ENCODE peak calls at places on chromosomes 12 and 14, in five cellular contexts. One of them, this sample, is unnamed.

GRCh38 chr12:53067993-53068770 is 11.0 kb downstream of the SPRYD3 start:
- DNase-seq in A549: no peak
- DNase-seq in AG04450: no peak
- DNase-seq in psoas muscle: no peak
- DNase-seq in left ventricle myocardium inferior: no peak
- DNase-seq in this sample: no peak

GRCh38 chr14:66311935-66312334 is 174.2 kb upstream of the CCDC196 start:
- DNase-seq in left ventricle myocardium inferior: no peak
- DNase-seq in AG04450: no peak
- DNase-seq in A549: no peak
- DNase-seq in psoas muscle: no peak
- DNase-seq in this sample: no peak

GRCh38 chr14:104187931-104188726 is 49.7 kb downstream of the KIF26A start:
- DNase-seq in psoas muscle: no peak
- DNase-seq in AG04450: no peak
- DNase-seq in A549: no peak
- DNase-seq in left ventricle myocardium inferior: no peak
- DNase-seq in this sample: no peak

GRCh38 chr12:53806689-53807088 is 54.9 kb upstream of the CISTR start:
- DNase-seq in psoas muscle: no peak
- DNase-seq in left ventricle myocardium inferior: no peak
- DNase-seq in AG04450: peak; percentile 37
- DNase-seq in A549: no peak
- DNase-seq in this sample: no peak

GRCh38 chr12:117140397-117141096 is 41.3 kb upstream of the TESC start:
- DNase-seq in left ventricle myocardium inferior: no peak
- DNase-seq in psoas muscle: peak; percentile 58
- DNase-seq in A549: peak; percentile 56
- DNase-seq in AG04450: no peak
- DNase-seq in this sample: no peak

GRCh38 chr12:19199322-19199721 is 69.8 kb downstream of the PLEKHA5 start:
- DNase-seq in left ventricle myocardium inferior: no peak
- DNase-seq in A549: no peak
- DNase-seq in psoas muscle: no peak
- DNase-seq in AG04450: no peak
- DNase-seq in this sample: no peak

GRCh38 chr12:62802981-62803380 is 132.0 kb downstream of the PPM1H start:
- DNase-seq in A549: no peak
- DNase-seq in psoas muscle: no peak
- DNase-seq in left ventricle myocardium inferior: no peak
- DNase-seq in AG04450: no peak
- DNase-seq in this sample: no peak

GRCh38 chr14:54669759-54670630 is 103.1 kb downstream of the SAMD4A start:
- DNase-seq in AG04450: peak; percentile 15
- DNase-seq in left ventricle myocardium inferior: no peak
- DNase-seq in A549: no peak
- DNase-seq in psoas muscle: peak; percentile 60
- DNase-seq in this sample: no peak

GRCh38 chr14:68687746-68688145 is 105.1 kb downstream of the ZFP36L1 start:
- DNase-seq in A549: peak; percentile 82
- DNase-seq in psoas muscle: no peak
- DNase-seq in left ventricle myocardium inferior: no peak
- DNase-seq in AG04450: no peak
- DNase-seq in this sample: no peak

GRCh38 chr12:47767197-47767724 is 5.8 kb upstream of the SLC48A1 start:
- DNase-seq in AG04450: no peak
- DNase-seq in psoas muscle: peak; percentile 64
- DNase-seq in left ventricle myocardium inferior: no peak
- DNase-seq in A549: peak; percentile 48
- DNase-seq in this sample: peak; percentile 57

GRCh38 chr14:96509457-96510090 is 7.4 kb downstream of the PAPOLA start:
- DNase-seq in AG04450: no peak
- DNase-seq in A549: no peak
- DNase-seq in left ventricle myocardium inferior: no peak
- DNase-seq in psoas muscle: no peak
- DNase-seq in this sample: no peak

GRCh38 chr12:49912345-49912744 is 8.6 kb upstream of the FAIM2 start:
- DNase-seq in A549: no peak
- DNase-seq in psoas muscle: peak; percentile 78
- DNase-seq in AG04450: no peak
- DNase-seq in left ventricle myocardium inferior: peak; percentile 60
- DNase-seq in this sample: no peak

GRCh38 chr12:4723226-4723625 is 3.0 kb downstream of the GALNT8 start:
- DNase-seq in A549: no peak
- DNase-seq in left ventricle myocardium inferior: no peak
- DNase-seq in psoas muscle: no peak
- DNase-seq in AG04450: no peak
- DNase-seq in this sample: no peak

GRCh38 chr12:6927379-6927991 is at the start of gene ATN1:
- DNase-seq in psoas muscle: peak; percentile 92
- DNase-seq in AG04450: peak; percentile 47
- DNase-seq in A549: peak; percentile 59
- DNase-seq in left ventricle myocardium inferior: peak; percentile 86
- DNase-seq in this sample: peak; percentile 86

GRCh38 chr14:67932708-67933107 is 113.1 kb downstream of the RAD51B start:
- DNase-seq in A549: no peak
- DNase-seq in AG04450: no peak
- DNase-seq in psoas muscle: no peak
- DNase-seq in left ventricle myocardium inferior: no peak
- DNase-seq in this sample: no peak

DNA sequence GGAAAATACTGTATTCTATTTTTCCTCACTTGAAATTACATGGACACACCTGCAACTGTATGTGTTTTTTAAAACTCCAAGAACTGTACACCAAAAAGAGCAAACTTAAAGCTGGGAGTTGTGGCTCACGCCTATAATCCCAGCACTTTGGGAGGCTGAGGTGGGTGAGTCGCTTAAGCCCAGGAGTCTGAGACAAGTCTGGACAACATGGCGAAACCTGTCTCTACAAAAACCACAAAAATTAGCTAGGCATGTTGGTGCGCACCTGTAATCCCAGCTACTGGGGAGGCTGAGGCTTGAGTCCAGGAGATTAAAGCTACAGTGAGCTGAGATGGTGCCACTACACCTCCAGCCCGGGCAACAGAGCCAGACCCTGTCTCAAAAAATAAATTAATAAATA is 95.9 kb downstream of the SINHCAF start:
- DNase-seq in left ventricle myocardium inferior: no peak
- DNase-seq in psoas muscle: no peak
- DNase-seq in A549: no peak
- DNase-seq in AG04450: no peak
- DNase-seq in this sample: no peak
- H3K4me3 ChIP-seq in left ventricle myocardium inferior: no peak overlapping the region
- H3K4me3 ChIP-seq in psoas muscle: no peak overlapping the region
- H3K4me3 ChIP-seq in A549: no peak overlapping the region
- H3K4me3 ChIP-seq in AG04450: no peak overlapping the region
- H3K4me3 ChIP-seq in this sample: no peak overlapping the region

DNA sequence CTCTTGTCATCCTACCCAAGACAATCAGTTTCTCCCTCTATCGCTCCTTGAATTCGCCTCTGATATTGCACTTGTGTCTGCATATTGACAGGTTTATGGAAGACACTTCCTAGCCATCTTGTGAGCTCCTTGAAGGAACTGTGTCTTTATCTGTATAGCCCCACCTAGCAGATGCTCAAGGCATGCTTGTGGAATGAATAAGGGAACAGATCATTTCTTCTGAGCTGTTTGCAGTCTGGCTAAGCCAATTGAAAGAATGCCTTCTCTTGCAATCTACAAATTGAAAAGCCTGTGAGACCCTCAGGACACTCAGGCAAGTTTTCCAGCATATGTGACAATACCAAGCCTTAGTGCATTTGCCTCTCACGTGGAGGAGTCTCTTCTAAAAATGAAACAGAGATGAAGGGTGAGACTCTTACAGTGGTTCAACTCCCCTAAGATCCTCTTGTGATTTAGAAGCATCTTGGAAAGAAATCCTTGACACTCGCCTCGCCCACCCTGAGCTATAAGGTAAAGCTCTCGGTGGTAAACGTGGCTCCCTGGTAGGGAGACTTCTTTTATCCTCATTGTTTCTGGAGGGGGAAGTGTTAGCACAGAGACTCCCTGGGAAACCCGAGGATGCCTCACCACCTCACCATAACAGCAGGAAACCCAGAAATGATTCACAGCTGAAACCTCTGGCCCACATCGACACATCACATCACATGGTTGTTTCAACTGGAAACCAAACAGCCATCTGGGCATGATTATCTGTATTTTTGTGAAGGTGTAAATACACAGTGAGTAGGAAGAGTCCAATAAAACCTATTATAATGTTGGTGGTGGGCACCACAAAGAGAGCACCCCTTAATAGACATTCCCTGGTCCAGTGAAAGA is 112.3 kb upstream of the BCL2L14 start:
- DNase-seq in A549: peak; percentile 42
- DNase-seq in AG04450: peak; percentile 78
- DNase-seq in psoas muscle: no peak
- DNase-seq in left ventricle myocardium inferior: no peak
- DNase-seq in this sample: no peak
- H3K27ac ChIP-seq in A549: no peak overlapping the region
- H3K27ac ChIP-seq in AG04450: peak overlapping the region; percentile 78
- H3K27ac ChIP-seq in psoas muscle: no peak overlapping the region
- H3K27ac ChIP-seq in left ventricle myocardium inferior: no peak overlapping the region
- H3K27ac ChIP-seq in this sample: no peak overlapping the region

DNA sequence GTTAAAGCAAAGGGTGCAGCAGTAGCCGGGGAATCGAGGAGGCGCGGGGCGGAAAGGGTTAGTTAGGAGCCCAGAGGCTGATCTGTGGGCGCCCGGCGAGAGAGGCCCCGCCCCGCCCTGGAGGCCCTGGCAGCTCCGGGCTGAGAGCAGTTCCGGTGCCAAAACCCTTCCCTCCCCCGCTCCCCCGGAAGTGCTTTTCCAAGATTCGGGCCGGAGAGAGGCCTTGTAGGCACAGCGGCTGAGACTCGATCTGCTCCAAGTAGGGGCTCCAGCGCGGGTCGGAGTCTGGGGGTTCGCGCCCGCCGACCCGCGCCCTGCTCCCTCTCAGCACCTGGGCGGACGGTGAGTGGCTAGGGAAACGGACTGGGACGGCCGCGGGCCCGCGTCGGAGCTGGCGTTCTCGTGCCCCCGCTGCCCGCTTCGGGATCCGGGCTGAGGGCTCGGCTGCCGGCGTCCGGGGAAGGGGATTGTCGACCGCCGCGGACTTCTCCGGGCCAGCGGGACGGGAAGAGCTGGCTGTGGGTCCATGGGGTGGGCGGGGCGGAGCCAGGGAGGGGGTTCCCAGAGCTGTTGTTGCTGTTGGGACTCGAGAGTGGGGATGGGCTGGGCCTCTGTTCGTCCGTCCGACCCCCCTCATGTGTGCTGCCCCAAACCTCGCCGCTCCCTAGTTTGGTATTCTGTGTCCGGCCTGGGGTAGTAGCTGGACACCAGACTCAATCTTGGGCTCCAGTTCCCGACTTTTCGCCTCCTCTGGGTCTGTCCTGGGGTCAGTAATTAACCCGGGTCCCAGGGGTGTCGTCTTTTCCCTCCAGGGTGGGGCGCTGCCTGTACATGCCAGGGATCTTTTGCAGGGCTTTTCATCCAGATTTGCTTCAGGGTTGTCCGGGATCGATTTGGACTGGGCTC is at the start of gene FRS2:
- DNase-seq in left ventricle myocardium inferior: peak; percentile 91
- DNase-seq in A549: peak; percentile 94
- DNase-seq in AG04450: peak; percentile 71
- DNase-seq in psoas muscle: peak; percentile 95
- DNase-seq in this sample: peak; percentile 93
- H3K4me3 ChIP-seq in left ventricle myocardium inferior: peak within 1 kb of the TSS; percentile 85
- H3K4me3 ChIP-seq in A549: peak within 1 kb of the TSS; percentile 92
- H3K4me3 ChIP-seq in AG04450: peak within 1 kb of the TSS; percentile 89
- H3K4me3 ChIP-seq in psoas muscle: peak within 1 kb of the TSS; percentile 71
- H3K4me3 ChIP-seq in this sample: peak within 1 kb of the TSS; percentile 98

GRCh38 chr12:13071305-13072280 is 27.4 kb downstream of the FAM234B start:
- DNase-seq in A549: no peak
- DNase-seq in left ventricle myocardium inferior: no peak
- DNase-seq in psoas muscle: no peak
- DNase-seq in AG04450: no peak
- DNase-seq in this sample: no peak
- H3K27ac ChIP-seq in A549: no peak overlapping the region
- H3K27ac ChIP-seq in left ventricle myocardium inferior: no peak overlapping the region
- H3K27ac ChIP-seq in psoas muscle: no peak overlapping the region
- H3K27ac ChIP-seq in AG04450: no peak overlapping the region
- H3K27ac ChIP-seq in this sample: no peak overlapping the region

GRCh38 chr12:124571556-124571955 is 4.1 kb upstream of the NCOR2 start:
- DNase-seq in left ventricle myocardium inferior: no peak
- DNase-seq in AG04450: no peak
- DNase-seq in psoas muscle: no peak
- DNase-seq in A549: no peak
- DNase-seq in this sample: no peak

GRCh38 chr12:124570810-124571209 is 3.4 kb upstream of the NCOR2 start:
- DNase-seq in AG04450: no peak
- DNase-seq in psoas muscle: no peak
- DNase-seq in left ventricle myocardium inferior: no peak
- DNase-seq in A549: no peak
- DNase-seq in this sample: no peak

GRCh38 chr12:124567673-124568373 is 411 bp upstream of the NCOR2 start:
- DNase-seq in A549: peak; percentile 84
- DNase-seq in AG04450: peak; percentile 92
- DNase-seq in left ventricle myocardium inferior: peak; percentile 97
- DNase-seq in psoas muscle: peak; percentile 96
- DNase-seq in this sample: peak; percentile 97

GRCh38 chr12:124568431-124569374 is 1.3 kb upstream of the NCOR2 start:
- DNase-seq in left ventricle myocardium inferior: peak; percentile 81
- DNase-seq in psoas muscle: peak; percentile 86
- DNase-seq in AG04450: peak; percentile 86
- DNase-seq in A549: no peak
- DNase-seq in this sample: peak; percentile 87

GRCh38 chr12:124569375-124570148 is 2.1 kb upstream of the NCOR2 start:
- DNase-seq in left ventricle myocardium inferior: no peak
- DNase-seq in AG04450: no peak
- DNase-seq in psoas muscle: no peak
- DNase-seq in A549: no peak
- DNase-seq in this sample: no peak
- H3K4me3 ChIP-seq in left ventricle myocardium inferior: no peak overlapping the region
- H3K4me3 ChIP-seq in AG04450: no peak overlapping the region
- H3K4me3 ChIP-seq in psoas muscle: no peak overlapping the region
- H3K4me3 ChIP-seq in A549: no peak overlapping the region
- H3K4me3 ChIP-seq in this sample: no peak overlapping the region

This sample was measured in heart right ventricle.